ENCODE peak calls at places on chromosomes 6 and 20, in five cellular contexts. One of them, this sample, is unnamed.

GRCh38 chr6:157795826-157796225 is 27.2 kb upstream of the SNX9 start:
- DNase-seq in IMR-90: no peak
- DNase-seq in foreskin fibroblast: no peak
- DNase-seq in keratinocyte: no peak
- DNase-seq in tibial nerve: no peak
- DNase-seq in this sample: no peak

GRCh38 chr20:24141111-24141510 is 152.5 kb upstream of the GGTLC1 start:
- DNase-seq in tibial nerve: no peak
- DNase-seq in foreskin fibroblast: no peak
- DNase-seq in keratinocyte: no peak
- DNase-seq in IMR-90: no peak
- DNase-seq in this sample: no peak

GRCh38 chr6:14660767-14661166 is 543.2 kb downstream of the CD83 start:
- DNase-seq in tibial nerve: no peak
- DNase-seq in IMR-90: no peak
- DNase-seq in foreskin fibroblast: no peak
- DNase-seq in keratinocyte: no peak
- DNase-seq in this sample: no peak

GRCh38 chr20:51712501-51713212 is 55.5 kb downstream of the ATP9A start:
- DNase-seq in IMR-90: peak
- DNase-seq in tibial nerve: no peak
- DNase-seq in keratinocyte: no peak
- DNase-seq in foreskin fibroblast: peak
- DNase-seq in this sample: no peak

GRCh38 chr20:58790440-58790839 is 60.3 kb downstream of the GNAS-AS1 start:
- DNase-seq in IMR-90: no peak
- DNase-seq in foreskin fibroblast: no peak
- DNase-seq in keratinocyte: no peak
- DNase-seq in tibial nerve: no peak
- DNase-seq in this sample: no peak

GRCh38 chr20:49287555-49288249 is 9.8 kb upstream of the ZNFX1 start:
- DNase-seq in IMR-90: peak
- DNase-seq in tibial nerve: no peak
- DNase-seq in keratinocyte: peak
- DNase-seq in foreskin fibroblast: peak
- DNase-seq in this sample: no peak

GRCh38 chr6:23483896-23484295 is 642.1 kb upstream of the NRSN1 start:
- DNase-seq in foreskin fibroblast: no peak
- DNase-seq in tibial nerve: no peak
- DNase-seq in keratinocyte: no peak
- DNase-seq in IMR-90: no peak
- DNase-seq in this sample: no peak

GRCh38 chr6:106380407-106380806 is 19.9 kb downstream of the CRYBG1 start:
- DNase-seq in tibial nerve: no peak
- DNase-seq in keratinocyte: no peak
- DNase-seq in foreskin fibroblast: no peak
- DNase-seq in IMR-90: peak
- DNase-seq in this sample: no peak

GRCh38 chr6:39289490-39289889 is 24.7 kb downstream of the KCNK17 start:
- DNase-seq in keratinocyte: no peak
- DNase-seq in foreskin fibroblast: no peak
- DNase-seq in tibial nerve: no peak
- DNase-seq in IMR-90: no peak
- DNase-seq in this sample: no peak

GRCh38 chr6:37362101-37362823 is 8.5 kb downstream of the RNF8 start:
- DNase-seq in foreskin fibroblast: no peak
- DNase-seq in keratinocyte: no peak
- DNase-seq in IMR-90: no peak
- DNase-seq in tibial nerve: no peak
- DNase-seq in this sample: no peak

GRCh38 chr6:163563303-163563702 is 148.8 kb downstream of the QKI start:
- DNase-seq in foreskin fibroblast: no peak
- DNase-seq in tibial nerve: no peak
- DNase-seq in keratinocyte: no peak
- DNase-seq in IMR-90: no peak
- DNase-seq in this sample: no peak

GRCh38 chr6:80088637-80089036 is 17.8 kb upstream of the BCKDHB start:
- DNase-seq in keratinocyte: no peak
- DNase-seq in foreskin fibroblast: no peak
- DNase-seq in tibial nerve: no peak
- DNase-seq in IMR-90: no peak
- DNase-seq in this sample: no peak

GRCh38 chr20:8218861-8219260 is 86.8 kb downstream of the PLCB1 start:
- DNase-seq in keratinocyte: no peak
- DNase-seq in foreskin fibroblast: peak
- DNase-seq in tibial nerve: no peak
- DNase-seq in IMR-90: peak
- DNase-seq in this sample: no peak

GRCh38 chr6:89763550-89763949 is 56.0 kb downstream of the MDN1 start:
- DNase-seq in keratinocyte: no peak
- DNase-seq in tibial nerve: no peak
- DNase-seq in IMR-90: peak
- DNase-seq in foreskin fibroblast: peak
- DNase-seq in this sample: no peak

GRCh38 chr20:434661-435419 is 26.7 kb downstream of the RBCK1 start:
- DNase-seq in keratinocyte: no peak
- DNase-seq in foreskin fibroblast: no peak
- DNase-seq in tibial nerve: no peak
- DNase-seq in IMR-90: no peak
- DNase-seq in this sample: no peak

GRCh38 chr6:35519313-35520015 is 6.8 kb upstream of the TULP1 start:
- DNase-seq in foreskin fibroblast: no peak
- DNase-seq in tibial nerve: no peak
- DNase-seq in keratinocyte: no peak
- DNase-seq in IMR-90: no peak
- DNase-seq in this sample: no peak

GRCh38 chr6:13331516-13332348 is 3.4 kb upstream of the TBC1D7 start:
- DNase-seq in tibial nerve: no peak
- DNase-seq in keratinocyte: no peak
- DNase-seq in IMR-90: peak
- DNase-seq in foreskin fibroblast: peak
- DNase-seq in this sample: no peak

GRCh38 chr6:9647599-9647998 is 767.3 kb downstream of the TFAP2A start:
- DNase-seq in tibial nerve: no peak
- DNase-seq in IMR-90: peak
- DNase-seq in foreskin fibroblast: no peak
- DNase-seq in keratinocyte: no peak
- DNase-seq in this sample: no peak

GRCh38 chr6:39005774-39006173 is 42.8 kb upstream of the GLP1R start:
- DNase-seq in keratinocyte: no peak
- DNase-seq in tibial nerve: no peak
- DNase-seq in IMR-90: no peak
- DNase-seq in foreskin fibroblast: no peak
- DNase-seq in this sample: no peak

GRCh38 chr6:163338671-163339405 is 75.7 kb upstream of the QKI start:
- DNase-seq in keratinocyte: no peak
- DNase-seq in foreskin fibroblast: peak
- DNase-seq in IMR-90: peak
- DNase-seq in tibial nerve: no peak
- DNase-seq in this sample: no peak

GRCh38 chr6:7559651-7560385 is 18.3 kb downstream of the DSP start:
- DNase-seq in IMR-90: no peak
- DNase-seq in keratinocyte: no peak
- DNase-seq in tibial nerve: no peak
- DNase-seq in foreskin fibroblast: no peak
- DNase-seq in this sample: no peak

DNA sequence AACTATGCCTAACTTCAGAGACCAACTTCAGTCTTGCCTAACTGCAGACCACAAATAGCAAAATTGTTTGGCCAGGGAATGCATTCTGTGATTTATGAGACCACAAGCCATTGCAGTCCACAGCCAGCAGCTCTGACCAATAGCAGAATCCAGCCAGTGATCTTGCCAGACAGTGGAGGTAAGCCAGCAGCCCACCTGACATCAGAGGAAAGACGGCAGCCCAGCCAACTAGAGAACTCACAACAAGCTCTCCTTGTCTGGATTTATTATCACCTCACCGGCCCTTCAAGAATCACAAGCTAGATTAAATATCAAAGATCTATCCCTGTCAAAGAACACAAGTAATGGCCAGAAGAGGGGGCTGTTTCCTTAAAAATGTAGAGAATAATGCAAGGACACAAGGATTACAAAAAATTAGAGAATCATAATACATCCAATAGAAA is 66.5 kb upstream of the SLC35F1 start:
- DNase-seq in IMR-90: peak
- DNase-seq in tibial nerve: no peak
- DNase-seq in foreskin fibroblast: peak
- DNase-seq in keratinocyte: peak
- DNase-seq in this sample: no peak
- TF ChIP-seq CTCF in IMR-90: peak
- TF ChIP-seq CTCF in tibial nerve: no peak
- TF ChIP-seq CTCF in foreskin fibroblast: peak
- TF ChIP-seq CTCF in keratinocyte: peak
- TF ChIP-seq CTCF in this sample: no peak

DNA sequence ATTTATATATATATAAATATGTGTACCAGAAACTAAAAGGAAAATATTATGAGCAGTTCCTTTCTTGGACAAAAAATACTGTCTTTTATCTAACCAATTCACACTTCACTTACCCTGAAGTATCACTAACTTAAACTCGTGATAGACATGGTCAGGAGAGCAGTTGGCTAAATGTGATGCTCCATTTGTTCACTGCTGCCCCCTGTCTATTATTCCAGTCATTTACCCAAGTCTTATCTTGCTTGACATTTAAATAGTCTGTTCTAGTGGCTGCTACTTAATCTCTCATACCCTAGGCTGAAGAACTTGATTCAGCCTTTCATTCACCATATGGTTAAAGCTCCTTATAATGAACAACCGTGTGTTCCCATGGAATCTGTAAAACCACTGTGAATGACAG is 789.6 kb upstream of the EYS start:
- DNase-seq in IMR-90: no peak
- DNase-seq in foreskin fibroblast: peak
- DNase-seq in tibial nerve: no peak
- DNase-seq in keratinocyte: no peak
- DNase-seq in this sample: no peak
- TF ChIP-seq CTCF in IMR-90: no peak
- TF ChIP-seq CTCF in foreskin fibroblast: no peak
- TF ChIP-seq CTCF in tibial nerve: no peak
- TF ChIP-seq CTCF in keratinocyte: peak
- TF ChIP-seq CTCF in this sample: no peak

GRCh38 chr20:36574278-36575065 is 1.1 kb downstream of the TGIF2 start:
- DNase-seq in keratinocyte: no peak
- DNase-seq in foreskin fibroblast: peak
- DNase-seq in tibial nerve: peak
- DNase-seq in IMR-90: peak
- DNase-seq in this sample: no peak

GRCh38 chr20:36575066-36575743 is 1.8 kb downstream of the TGIF2 start:
- DNase-seq in keratinocyte: no peak
- DNase-seq in IMR-90: peak
- DNase-seq in foreskin fibroblast: peak
- DNase-seq in tibial nerve: peak
- DNase-seq in this sample: no peak

GRCh38 chr20:36572701-36573102 is 695 bp upstream of the TGIF2 start:
- DNase-seq in keratinocyte: no peak
- DNase-seq in IMR-90: peak
- DNase-seq in foreskin fibroblast: peak
- DNase-seq in tibial nerve: no peak
- DNase-seq in this sample: no peak

GRCh38 chr20:36573103-36573797 is at the start of gene TGIF2:
- DNase-seq in tibial nerve: peak
- DNase-seq in foreskin fibroblast: peak
- DNase-seq in keratinocyte: no peak
- DNase-seq in IMR-90: peak
- DNase-seq in this sample: no peak

GRCh38 chr20:36573798-36574277 is 441 bp downstream of the TGIF2 start:
- DNase-seq in foreskin fibroblast: peak
- DNase-seq in tibial nerve: no peak
- DNase-seq in IMR-90: no peak
- DNase-seq in keratinocyte: no peak
- DNase-seq in this sample: no peak
- TF ChIP-seq CTCF in foreskin fibroblast: no peak
- TF ChIP-seq CTCF in tibial nerve: no peak
- TF ChIP-seq CTCF in IMR-90: no peak
- TF ChIP-seq CTCF in keratinocyte: no peak
- TF ChIP-seq CTCF in this sample: no peak

GRCh38 chr6:47852727-47853126 is 70.9 kb downstream of the OPN5 start:
- DNase-seq in keratinocyte: peak
- DNase-seq in foreskin fibroblast: peak
- DNase-seq in tibial nerve: no peak
- DNase-seq in IMR-90: no peak
- DNase-seq in this sample: no peak

GRCh38 chr6:47859132-47859531 is 77.3 kb downstream of the OPN5 start:
- DNase-seq in keratinocyte: no peak
- DNase-seq in foreskin fibroblast: no peak
- DNase-seq in tibial nerve: no peak
- DNase-seq in IMR-90: no peak
- DNase-seq in this sample: no peak

GRCh38 chr6:47854996-47855395 is 73.2 kb downstream of the OPN5 start:
- DNase-seq in foreskin fibroblast: no peak
- DNase-seq in tibial nerve: no peak
- DNase-seq in keratinocyte: no peak
- DNase-seq in IMR-90: no peak
- DNase-seq in this sample: no peak

DNA sequence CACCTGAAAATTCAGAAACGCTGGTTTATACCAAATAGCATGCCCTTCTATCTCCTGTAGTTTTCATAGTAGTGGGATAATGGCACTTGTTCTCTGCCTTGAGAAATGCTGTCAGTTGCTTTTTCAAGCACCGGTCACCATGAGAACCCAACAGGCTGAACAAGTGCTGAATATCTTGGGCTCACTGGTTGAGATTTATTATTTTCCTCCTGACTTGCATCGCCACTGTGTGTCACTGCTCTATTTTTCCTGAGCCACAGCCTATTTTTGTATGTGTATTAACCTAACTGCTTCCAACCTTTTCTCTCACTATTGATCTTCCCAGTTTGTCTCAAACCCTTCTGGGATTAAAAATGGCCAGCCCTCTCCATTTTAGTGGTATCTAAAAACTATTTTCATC is 71.9 kb downstream of the OPN5 start:
- DNase-seq in tibial nerve: no peak
- DNase-seq in keratinocyte: no peak
- DNase-seq in IMR-90: no peak
- DNase-seq in foreskin fibroblast: no peak
- DNase-seq in this sample: no peak
- TF ChIP-seq CTCF in tibial nerve: no peak
- TF ChIP-seq CTCF in keratinocyte: no peak
- TF ChIP-seq CTCF in IMR-90: no peak
- TF ChIP-seq CTCF in foreskin fibroblast: no peak
- TF ChIP-seq CTCF in this sample: no peak

GRCh38 chr6:5143625-5144311 is 58.6 kb downstream of the PPP1R3G start:
- DNase-seq in keratinocyte: peak
- DNase-seq in IMR-90: peak
- DNase-seq in foreskin fibroblast: peak
- DNase-seq in tibial nerve: peak
- DNase-seq in this sample: peak
- TF ChIP-seq CTCF in keratinocyte: peak
- TF ChIP-seq CTCF in IMR-90: peak
- TF ChIP-seq CTCF in foreskin fibroblast: peak
- TF ChIP-seq CTCF in tibial nerve: peak
- TF ChIP-seq CTCF in this sample: peak

This sample was measured in AG09319.